ENCODE peak calls at places on chromosomes 7 and 10, in eight cellular contexts. O is HCT116, H is GM12864, X is neural crest cell, R is PC-3, D is AG09319, Z is HFFc6, E is transverse colon. B is an unnamed sample.

GRCh38 chr10:132971448-132972148 is 29.2 kb upstream of the CFAP46 start:
- DNase-seq in O (no peak), H (no peak), X (no peak), R (no peak), D (no peak), Z (no peak), E (no peak), B (no peak)

GRCh38 chr10:25642736-25643135 is 291.3 kb upstream of the MYO3A start:
- DNase-seq in O (no peak), H (no peak), X (no peak), R (no peak), D (no peak), Z (no peak), E (no peak), B (no peak)

GRCh38 chr7:5419523-5420107 is 4.0 kb downstream of the TNRC18 start:
- DNase-seq in O (no peak), H (no peak), X (peak; percentile 54), R (peak; percentile 17), D (no peak), Z (no peak), E (no peak), B (no peak)

GRCh38 chr7:2381881-2382509 is 21.4 kb upstream of the CHST12 start:
- DNase-seq in O (no peak), H (no peak), X (no peak), R (no peak), D (no peak), Z (no peak), E (no peak), B (no peak)

GRCh38 chr7:1900847-1901246 is 230.8 kb downstream of the ELFN1 start:
- DNase-seq in O (no peak), H (no peak), X (no peak), R (no peak), D (no peak), Z (no peak), E (no peak), B (no peak)

GRCh38 chr10:79112898-79113431 is 44.2 kb downstream of the ZMIZ1 start:
- DNase-seq in O (no peak), H (no peak), X (no peak), R (peak; percentile 97), D (no peak), Z (peak; percentile 88), E (no peak), B (no peak)

GRCh38 chr7:128738570-128739047 is 550 bp upstream of the CALU start:
- DNase-seq in O (no peak), H (no peak), X (no peak), R (no peak), D (no peak), Z (no peak), E (no peak), B (peak; percentile 35)

GRCh38 chr7:101557978-101558741 is 70.9 kb downstream of the MYL10 start:
- DNase-seq in O (no peak), H (no peak), X (no peak), R (no peak), D (no peak), Z (no peak), E (peak; percentile 1), B (peak; percentile 5)

GRCh38 chr7:41685684-41686083 is 17.2 kb downstream of the INHBA start:
- DNase-seq in O (no peak), H (no peak), X (no peak), R (peak; percentile 83), D (no peak), Z (peak; percentile 37), E (no peak), B (no peak)

GRCh38 chr10:1142596-1142995 is 86.4 kb downstream of the WDR37 start:
- DNase-seq in O (no peak), H (no peak), X (no peak), R (no peak), D (no peak), Z (no peak), E (no peak), B (no peak)

GRCh38 chr7:93316730-93317129 is 84.6 kb downstream of the VPS50 start:
- DNase-seq in O (no peak), H (no peak), X (no peak), R (no peak), D (no peak), Z (peak; percentile 7), E (no peak), B (no peak)

GRCh38 chr10:117477961-117478670 is 64.4 kb upstream of the EMX2 start:
- DNase-seq in O (peak; percentile 83), H (no peak), X (no peak), R (peak; percentile 76), D (peak; percentile 7), Z (peak; percentile 84), E (no peak), B (no peak)

GRCh38 chr7:120407015-120407414 is 134.0 kb downstream of the KCND2 start:
- DNase-seq in O (no peak), H (no peak), X (no peak), R (peak; percentile 88), D (no peak), Z (no peak), E (no peak), B (no peak)

GRCh38 chr10:78202386-78202785 is 168.7 kb downstream of the RPS24 start:
- DNase-seq in O (no peak), H (no peak), X (no peak), R (no peak), D (no peak), Z (no peak), E (no peak), B (no peak)

GRCh38 chr10:63430091-63430998 is 35.4 kb downstream of the JMJD1C start:
- DNase-seq in O (peak; percentile 3), H (no peak), X (no peak), R (peak; percentile 83), D (no peak), Z (peak; percentile 88), E (no peak), B (no peak)

GRCh38 chr7:134016942-134017303 is 110.2 kb upstream of the LRGUK start:
- DNase-seq in O (no peak), H (no peak), X (no peak), R (no peak), D (no peak), Z (no peak), E (no peak), B (no peak)
- TF ChIP-seq CTCF in O (no peak), H (no peak), X (peak; percentile 36), R (no peak), D (no peak), Z (peak; percentile 31), E (no peak), B (no peak)

DNA sequence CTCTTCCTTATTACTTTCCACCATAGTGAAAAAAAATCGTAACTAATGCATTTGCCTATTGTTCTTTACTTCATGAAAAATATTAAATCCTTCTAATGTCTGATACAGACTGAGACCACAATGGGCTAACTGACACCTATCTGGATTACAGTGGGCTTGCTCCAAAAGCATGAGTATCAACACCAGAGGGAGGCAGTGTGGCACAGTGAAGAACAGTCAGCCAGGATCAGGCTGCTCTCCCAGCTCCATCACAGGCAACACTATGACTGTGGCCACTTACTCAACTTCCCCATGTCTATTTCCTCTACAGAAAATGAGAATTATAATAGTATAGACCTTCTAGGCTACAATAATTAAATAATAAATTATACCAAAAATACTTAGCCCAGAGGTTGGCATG is 97.2 kb downstream of the SLC25A13 start:
- DNase-seq in O (no peak), H (no peak), X (no peak), R (peak; percentile 15), D (no peak), Z (no peak), E (no peak), B (peak; percentile 35)
- TF ChIP-seq CTCF in O (peak; percentile 19), H (no peak), X (no peak), R (peak; percentile 37), D (no peak), Z (no peak), E (no peak), B (peak; percentile 36)

GRCh38 chr10:24622781-24623301 is 100.8 kb downstream of the ARHGAP21 start:
- DNase-seq in O (no peak), H (no peak), X (no peak), R (no peak), D (no peak), Z (no peak), E (no peak), B (no peak)
- TF ChIP-seq CTCF in O (no peak), H (no peak), X (no peak), R (no peak), D (no peak), Z (no peak), E (no peak), B (no peak)

GRCh38 chr7:16431646-16432424 is 10.5 kb upstream of the CRPPA start:
- DNase-seq in O (peak; percentile 54), H (no peak), X (peak; percentile 12), R (peak; percentile 64), D (no peak), Z (peak; percentile 19), E (peak; percentile 35), B (peak; percentile 17)
- TF ChIP-seq CTCF in O (peak; percentile 51), H (peak; percentile 26), X (peak; percentile 59), R (peak; percentile 77), D (peak; percentile 46), Z (peak; percentile 69), E (peak; percentile 27), B (peak; percentile 18)

GRCh38 chr7:139699640-139700504 is 77.9 kb downstream of the HIPK2 start:
- DNase-seq in O (no peak), H (no peak), X (no peak), R (no peak), D (no peak), Z (no peak), E (no peak), B (no peak)
- TF ChIP-seq CTCF in O (peak; percentile 46), H (peak; percentile 50), X (no peak), R (peak; percentile 33), D (no peak), Z (no peak), E (no peak), B (peak; percentile 33)

DNA sequence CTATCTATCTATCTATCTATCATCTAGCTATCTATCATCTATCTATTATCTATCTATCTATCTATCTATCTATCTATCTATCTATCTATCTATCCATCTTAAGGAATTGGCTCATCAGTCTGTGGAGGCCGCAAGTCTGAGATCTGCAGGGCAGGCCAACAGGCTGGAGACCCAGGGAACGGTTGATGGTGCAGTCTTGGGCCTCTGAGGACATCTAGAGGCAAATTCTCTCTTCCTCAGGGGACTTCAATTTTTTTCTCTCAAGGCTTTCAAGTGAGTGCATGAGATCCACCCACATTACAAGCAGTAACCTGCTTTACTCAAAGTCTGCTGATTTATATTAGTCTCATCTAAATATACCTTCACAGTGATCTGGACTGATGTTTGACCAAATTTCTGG is 197.0 kb downstream of the GLRX3 start:
- DNase-seq in O (no peak), H (no peak), X (no peak), R (no peak), D (no peak), Z (no peak), E (no peak), B (no peak)
- TF ChIP-seq CTCF in O (no peak), H (no peak), X (no peak), R (no peak), D (no peak), Z (no peak), E (no peak), B (no peak)